ENCODE peak calls at places on chromosome 5, in six cellular contexts. K, P, H, M, L and W are unnamed samples.

GRCh38 chr5:128674837-128675446 is 136.9 kb upstream of the FBN2 start:
- DNase-seq in K (peak; percentile 46), P (peak; percentile 15), H (peak; percentile 66), M (peak; percentile 57), L (peak; percentile 52), W (peak; percentile 47)

GRCh38 chr5:67793966-67794365 is 421.6 kb upstream of the PIK3R1 start:
- DNase-seq in K (no peak), P (no peak), H (no peak), M (no peak), L (no peak), W (no peak)

GRCh38 chr5:119412828-119413227 is 39.5 kb upstream of the HSD17B4 start:
- DNase-seq in K (no peak), P (no peak), H (no peak), M (no peak), L (no peak), W (no peak)

GRCh38 chr5:66710557-66710956 is 114.4 kb downstream of the MAST4 start:
- DNase-seq in K (no peak), P (no peak), H (peak; percentile 19), M (peak; percentile 4), L (no peak), W (peak; percentile 19)

GRCh38 chr5:169160405-169160901 is 140.5 kb downstream of the SLIT3 start:
- DNase-seq in K (no peak), P (no peak), H (no peak), M (no peak), L (peak; percentile 46), W (peak; percentile 54)

GRCh38 chr5:136028782-136029742 is at the start of gene TGFBI:
- DNase-seq in K (peak; percentile 85), P (no peak), H (peak; percentile 77), M (peak; percentile 67), L (peak; percentile 78), W (peak; percentile 60)

GRCh38 chr5:14109041-14109747 is 33.9 kb upstream of the TRIO start:
- DNase-seq in K (no peak), P (peak; percentile 50), H (peak; percentile 49), M (peak; percentile 75), L (peak; percentile 33), W (peak; percentile 82)

GRCh38 chr5:44440186-44440585 is 51.0 kb upstream of the FGF10 start:
- DNase-seq in K (no peak), P (no peak), H (no peak), M (no peak), L (no peak), W (no peak)

GRCh38 chr5:53537711-53538110 is 22.7 kb upstream of the NDUFS4 start:
- DNase-seq in K (no peak), P (no peak), H (no peak), M (no peak), L (no peak), W (peak; percentile 42)

GRCh38 chr5:163574477-163575440 is 69.3 kb downstream of the MAT2B start:
- DNase-seq in K (no peak), P (no peak), H (peak; percentile 42), M (no peak), L (no peak), W (no peak)

GRCh38 chr5:124655211-124655880 is 91.1 kb downstream of the ZNF608 start:
- DNase-seq in K (no peak), P (no peak), H (no peak), M (no peak), L (peak; percentile 61), W (peak; percentile 62)

GRCh38 chr5:145859897-145860296 is 12.9 kb downstream of the GRXCR2 start:
- DNase-seq in K (no peak), P (no peak), H (no peak), M (no peak), L (no peak), W (no peak)

GRCh38 chr5:180294913-180295555 is 3.2 kb upstream of the MAPK9 start:
- DNase-seq in K (no peak), P (no peak), H (no peak), M (no peak), L (no peak), W (no peak)

GRCh38 chr5:68459500-68460139 is 244.1 kb downstream of the PIK3R1 start:
- DNase-seq in K (no peak), P (no peak), H (no peak), M (no peak), L (no peak), W (no peak)

GRCh38 chr5:134086215-134086942 is 28.1 kb upstream of the TCF7 start:
- DNase-seq in K (no peak), P (no peak), H (no peak), M (no peak), L (no peak), W (no peak)

GRCh38 chr5:181173420-181174342 is 26.3 kb downstream of the OR2V2 start:
- DNase-seq in K (no peak), P (peak; percentile 95), H (no peak), M (peak; percentile 79), L (peak; percentile 99), W (peak; percentile 76)

GRCh38 chr5:17670353-17670752 is 36.1 kb downstream of the TAF11L14 start:
- DNase-seq in K (no peak), P (no peak), H (no peak), M (no peak), L (no peak), W (no peak)

GRCh38 chr5:90134892-90135291 is 274.7 kb downstream of the CETN3 start:
- DNase-seq in K (peak; percentile 49), P (no peak), H (peak; percentile 45), M (peak; percentile 31), L (no peak), W (peak; percentile 15)

GRCh38 chr5:1420211-1421195 is 24.7 kb downstream of the SLC6A3 start:
- DNase-seq in K (no peak), P (no peak), H (no peak), M (no peak), L (no peak), W (no peak)

DNA sequence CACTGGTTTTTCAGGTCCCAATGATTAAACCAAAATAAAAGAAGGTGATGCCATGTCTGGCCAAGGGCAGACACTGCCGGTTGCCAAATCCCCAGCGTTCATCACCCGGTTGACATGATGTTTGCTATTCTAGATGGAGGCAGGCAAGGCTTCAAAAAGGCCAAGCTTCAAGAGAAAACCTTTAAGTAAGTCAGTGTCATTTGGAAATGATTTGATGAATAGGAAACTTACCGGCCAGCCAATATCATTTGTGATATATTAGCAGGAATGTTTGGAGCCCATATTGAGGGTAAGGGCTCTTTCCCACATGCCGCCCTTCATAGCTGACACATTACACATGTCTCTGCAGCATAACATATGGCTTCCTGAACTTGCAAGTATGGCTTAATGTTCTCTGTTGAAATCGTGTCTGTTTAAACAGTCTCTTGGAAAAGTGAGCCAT is 89.5 kb upstream of the TTC23L start:
- DNase-seq in K (no peak), P (no peak), H (peak; percentile 94), M (peak; percentile 89), L (no peak), W (peak; percentile 92)
- TF ChIP-seq CTCF in K (no peak), P (no peak), H (no peak), M (no peak), L (no peak), W (no peak)

DNA sequence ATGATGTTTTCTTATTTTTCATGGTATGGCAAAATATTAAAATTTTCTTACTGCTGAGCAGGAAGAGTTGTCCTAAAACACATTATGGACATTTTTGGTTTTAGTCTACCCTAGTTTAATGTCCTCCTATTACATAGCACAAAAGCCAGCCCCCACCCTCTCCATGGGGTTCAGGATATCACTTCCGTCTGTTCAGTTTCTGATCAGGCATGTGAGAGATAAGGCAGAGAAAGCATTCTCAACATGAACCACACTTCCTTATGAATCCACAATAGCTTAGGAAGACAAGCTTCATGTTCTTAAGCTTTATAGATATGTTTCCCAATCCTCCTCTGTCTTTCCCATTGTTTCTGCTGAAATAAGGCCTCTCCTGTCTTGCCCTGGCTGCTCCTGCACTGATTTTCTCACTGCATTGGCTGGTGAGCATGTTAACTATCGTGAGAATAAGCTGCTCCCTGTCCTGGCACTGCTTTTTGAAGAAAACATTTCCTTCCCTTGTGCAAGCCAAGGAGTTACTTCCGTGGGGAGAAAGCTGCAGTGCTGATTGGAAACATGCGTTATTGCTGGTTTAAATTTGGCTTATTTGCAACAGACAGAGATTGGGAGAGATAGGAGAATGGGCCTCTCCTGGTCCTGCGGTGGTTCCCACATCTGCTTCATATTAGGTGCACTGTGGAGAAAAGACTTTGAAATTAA is 260.3 kb upstream of the RPS23 start:
- DNase-seq in K (no peak), P (no peak), H (peak; percentile 45), M (no peak), L (no peak), W (peak; percentile 74)
- H3K4me3 ChIP-seq in K (no peak overlapping the region), P (no peak overlapping the region), H (no peak overlapping the region), M (no peak overlapping the region), L (no peak overlapping the region), W (no peak overlapping the region)

DNA sequence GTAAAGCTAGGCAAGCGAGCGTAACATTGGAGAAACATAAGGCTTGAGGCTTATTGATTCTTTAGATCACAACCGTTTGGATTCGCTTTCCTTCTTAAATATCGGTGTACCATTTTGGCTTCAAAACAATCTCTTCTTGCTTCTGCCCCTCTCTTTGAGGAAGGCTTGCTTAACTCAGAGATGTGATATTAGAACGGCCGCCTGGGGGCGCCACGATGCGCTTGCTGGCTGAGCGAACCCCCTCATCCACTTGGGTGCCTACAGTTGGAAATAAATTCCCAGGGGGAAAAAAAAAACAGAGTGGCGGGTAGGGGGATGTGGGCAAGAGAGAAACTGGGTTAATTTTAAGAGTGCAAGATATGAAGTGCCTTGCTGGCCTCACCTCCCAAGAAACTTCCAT is 116.0 kb downstream of the DPYSL3 start:
- DNase-seq in K (no peak), P (no peak), H (no peak), M (no peak), L (no peak), W (no peak)
- TF ChIP-seq CTCF in K (no peak), P (peak; percentile 42), H (peak; percentile 41), M (peak; percentile 20), L (no peak), W (no peak)

GRCh38 chr5:109454726-109455505 is 45.1 kb upstream of the PJA2 start:
- DNase-seq in K (no peak), P (no peak), H (peak; percentile 56), M (peak; percentile 35), L (no peak), W (peak; percentile 47)
- H3K4me3 ChIP-seq in K (no peak overlapping the region), P (no peak overlapping the region), H (no peak overlapping the region), M (no peak overlapping the region), L (no peak overlapping the region), W (no peak overlapping the region)